ENCODE peak calls at places on chromosomes 11 and 22, in ten cellular contexts. H is AG04450, A is choroid plexus epithelial cell, R is adrenal gland, E is fibroblast of lung, J is AG10803, Q is mucosa of descending colon, L is neural progenitor cell, U is brain microvascular endothelial cell, P is A549. X is an unnamed sample.

GRCh38 chr11:65419773-65420481 is 2.7 kb upstream of the NEAT1 start:
- DNase-seq in Q (peak), U (peak), E (peak), P (peak), L (peak), H (no peak), A (peak), J (peak), R (peak), X (peak)

GRCh38 chr11:67539588-67539987 is 16.3 kb upstream of the CABP2 start:
- DNase-seq in J (peak), E (no peak), R (no peak), L (no peak), U (no peak), H (no peak), Q (no peak), A (no peak), P (no peak), X (peak)

GRCh38 chr11:17387280-17387679 is 1.2 kb downstream of the KCNJ11 start:
- DNase-seq in Q (no peak), H (no peak), J (no peak), E (no peak), P (no peak), U (no peak), R (no peak), A (no peak), L (no peak), X (no peak)

GRCh38 chr22:41480397-41480735 is 11.4 kb downstream of the ACO2 start:
- DNase-seq in R (no peak), J (peak), L (no peak), Q (no peak), H (peak), E (peak), U (peak), P (no peak), A (peak), X (no peak)

GRCh38 chr11:130585545-130585944 is 137.1 kb downstream of the ADAMTS15 start:
- DNase-seq in E (peak), L (no peak), P (peak), U (peak), A (peak), J (peak), H (no peak), R (no peak), Q (no peak), X (no peak)

GRCh38 chr11:128469220-128469619 is 118.1 kb downstream of the ETS1 start:
- DNase-seq in Q (no peak), P (no peak), U (no peak), H (no peak), L (no peak), J (no peak), E (no peak), R (no peak), A (no peak), X (no peak)

GRCh38 chr22:33005476-33005875 is 52.7 kb downstream of the SYN3 start:
- DNase-seq in J (no peak), Q (no peak), R (no peak), A (no peak), H (no peak), U (no peak), P (no peak), E (no peak), L (no peak), X (no peak)

GRCh38 chr11:13316528-13316961 is 39.0 kb downstream of the BMAL1 start:
- DNase-seq in P (no peak), Q (no peak), H (no peak), L (no peak), R (peak), A (peak), J (peak), E (peak), U (peak), X (no peak)

GRCh38 chr11:103624708-103625623 is 411.5 kb upstream of the DDI1 start:
- DNase-seq in J (peak), E (peak), R (no peak), U (peak), P (peak), H (peak), A (peak), L (no peak), Q (no peak), X (no peak)

GRCh38 chr11:68408512-68408911 is 52.0 kb upstream of the PPP6R3 start:
- DNase-seq in U (no peak), A (no peak), H (no peak), Q (no peak), E (no peak), R (no peak), P (no peak), J (no peak), L (no peak), X (no peak)

GRCh38 chr11:106309070-106309684 is 231.7 kb downstream of the AASDHPPT start:
- DNase-seq in H (no peak), A (no peak), L (no peak), J (no peak), P (no peak), Q (no peak), E (no peak), U (no peak), R (no peak), X (peak)

GRCh38 chr11:83192846-83193245 is 666 bp upstream of the ANKRD42 start:
- DNase-seq in A (peak), E (peak), J (peak), H (no peak), P (no peak), Q (no peak), L (no peak), R (no peak), U (no peak), X (no peak)

GRCh38 chr11:25596701-25597100 is 735.2 kb upstream of the ANO3 start:
- DNase-seq in R (no peak), E (no peak), U (no peak), L (no peak), P (no peak), J (no peak), H (no peak), Q (no peak), A (no peak), X (no peak)

GRCh38 chr22:33917744-33918406 is 2.4 kb downstream of the LARGE1 start:
- DNase-seq in A (peak), P (peak), E (peak), U (no peak), Q (no peak), L (peak), R (no peak), J (peak), H (no peak), X (peak)

GRCh38 chr11:78909386-78909785 is 334.7 kb upstream of the NARS2 start:
- DNase-seq in A (no peak), P (no peak), R (no peak), L (no peak), J (no peak), U (no peak), H (no peak), E (no peak), Q (no peak), X (no peak)

GRCh38 chr11:35412285-35412684 is 7.1 kb downstream of the SLC1A2 start:
- DNase-seq in E (no peak), U (no peak), H (no peak), L (peak), R (no peak), J (peak), A (no peak), P (peak), Q (no peak), X (peak)

GRCh38 chr11:129374993-129375721 is 491 bp upstream of the BARX2 start:
- DNase-seq in J (no peak), H (no peak), L (no peak), Q (peak), U (no peak), R (no peak), A (no peak), E (peak), P (peak), X (no peak)

GRCh38 chr11:76215946-76216345 is 9.6 kb upstream of the WNT11 start:
- DNase-seq in H (no peak), R (peak), U (peak), J (peak), L (no peak), E (no peak), Q (no peak), A (no peak), P (no peak), X (no peak)

GRCh38 chr11:19988598-19988997 is 171.7 kb downstream of the DBX1 start:
- DNase-seq in H (peak), U (peak), P (peak), E (peak), R (no peak), L (peak), J (peak), Q (no peak), A (peak), X (no peak)

GRCh38 chr22:35632902-35633301 is 15.3 kb upstream of the APOL6 start:
- DNase-seq in U (no peak), H (no peak), Q (no peak), E (no peak), R (no peak), L (no peak), A (no peak), J (no peak), P (no peak), X (no peak)

GRCh38 chr11:13277719-13278619 is at the start of gene BMAL1:
- DNase-seq in R (peak), U (no peak), Q (peak), L (peak), J (no peak), P (no peak), H (no peak), A (no peak), E (peak), X (peak)

GRCh38 chr11:74321487-74322188 is 10.2 kb upstream of the P4HA3 start:
- DNase-seq in U (peak), Q (no peak), L (peak), E (peak), A (peak), J (peak), R (peak), H (no peak), P (peak), X (peak)

GRCh38 chr11:70669871-70670683 is 271.7 kb downstream of the CTTN start:
- DNase-seq in U (no peak), E (no peak), H (no peak), L (no peak), J (no peak), R (no peak), P (no peak), Q (no peak), A (no peak), X (peak)

GRCh38 chr11:23123766-23124165 is 263.5 kb upstream of the CCDC179 start:
- DNase-seq in P (peak), E (peak), U (peak), R (peak), H (no peak), L (no peak), J (peak), A (peak), Q (no peak), X (no peak)

GRCh38 chr11:65013692-65014145 is 241 bp upstream of the ARL2 start:
- DNase-seq in J (peak), R (peak), P (peak), E (peak), U (peak), Q (peak), L (peak), A (peak), H (peak), X (peak)

GRCh38 chr22:32255726-32256125 is 579 bp upstream of the SLC5A4 start:
- DNase-seq in E (no peak), P (no peak), A (peak), U (no peak), Q (no peak), H (no peak), R (no peak), J (no peak), L (no peak), X (no peak)

GRCh38 chr22:49247194-49247924 is 580.3 kb downstream of the BRD1 start:
- DNase-seq in U (no peak), L (no peak), A (no peak), R (peak), E (no peak), Q (no peak), J (no peak), P (no peak), H (no peak), X (no peak)

GRCh38 chr22:24402460-24403192 is 24.8 kb upstream of the ADORA2A start:
- DNase-seq in H (peak), U (peak), L (no peak), Q (peak), E (peak), J (peak), A (peak), P (peak), R (peak), X (peak)

GRCh38 chr22:23315341-23315917 is 135.1 kb downstream of the BCR start:
- DNase-seq in R (peak), P (peak), L (peak), H (no peak), J (peak), U (peak), Q (peak), E (peak), A (peak), X (peak)

DNA sequence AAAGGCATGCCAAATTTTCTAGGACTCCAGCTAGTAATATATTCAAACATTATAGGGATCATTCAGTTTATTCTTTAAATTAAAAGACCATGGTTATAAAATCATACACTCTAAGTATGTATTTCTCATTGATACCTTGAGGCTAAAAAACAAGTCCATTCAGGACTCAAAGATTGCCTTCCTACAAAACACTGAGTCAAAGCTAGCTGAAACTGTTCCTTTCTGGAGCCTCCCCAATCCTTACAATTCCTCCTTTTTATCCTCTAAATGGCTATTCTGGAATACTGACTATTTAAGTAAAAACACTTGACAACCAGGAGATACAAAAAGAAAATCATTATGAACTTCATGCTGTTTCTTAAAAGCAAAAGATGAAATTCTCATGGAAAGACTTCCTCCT is 4.9 kb upstream of the TTLL12 start:
- DNase-seq in E (no peak), U (no peak), P (no peak), R (no peak), J (no peak), H (no peak), Q (no peak), L (no peak), A (no peak), X (no peak)
- H3K4me3 ChIP-seq in E (no peak), U (no peak), P (no peak), R (no peak), J (no peak), H (no peak), Q (no peak), L (no peak), A (no peak), X (no peak)

DNA sequence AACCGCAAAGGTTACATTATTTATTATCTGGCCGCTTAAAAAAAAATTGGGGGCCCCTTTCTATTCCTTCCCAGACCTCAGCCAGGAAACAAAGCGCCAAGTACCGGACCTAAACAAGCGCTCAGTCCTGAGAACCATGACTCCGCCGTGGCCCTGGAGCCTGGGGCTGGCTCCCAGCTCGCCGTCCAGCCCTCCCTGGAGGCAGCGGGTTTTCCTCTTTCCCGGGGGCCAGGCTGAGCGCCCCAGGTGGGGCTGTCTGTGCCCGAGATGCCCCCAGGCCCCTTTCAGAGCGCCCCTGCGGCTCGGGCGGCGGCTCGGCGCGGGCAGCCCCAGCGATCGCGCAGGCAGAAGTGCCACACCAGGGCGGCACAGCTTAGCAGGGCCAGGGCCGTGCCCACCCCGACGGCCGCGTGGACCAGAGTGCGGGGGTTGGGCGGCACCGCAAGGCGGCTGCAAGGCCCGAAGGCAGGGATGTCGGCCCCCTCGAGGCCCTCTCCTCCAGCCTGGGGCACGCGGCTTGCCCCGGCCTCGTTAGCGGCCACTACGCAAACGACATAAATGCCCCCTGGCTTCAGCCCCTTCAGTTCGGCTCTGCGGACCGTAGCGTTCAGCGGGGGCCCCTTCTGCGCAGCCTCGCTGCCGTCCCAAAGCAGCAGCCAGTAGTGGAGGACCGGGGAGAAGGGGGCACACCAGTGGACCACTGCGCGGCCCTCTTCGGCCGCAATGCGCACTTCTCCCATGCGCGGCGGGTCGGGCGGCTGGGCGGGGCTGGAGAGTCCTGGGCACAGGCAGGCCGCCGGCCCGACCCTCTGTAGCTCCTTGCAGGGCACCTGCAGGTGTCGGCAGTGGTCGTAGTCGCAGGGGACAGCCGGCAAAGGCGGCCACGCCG is 1.6 kb downstream of the LRRN4CL start:
- DNase-seq in E (no peak), U (no peak), H (no peak), Q (no peak), R (no peak), L (no peak), P (no peak), A (no peak), J (no peak), X (peak)
- H3K4me3 ChIP-seq in E (peak), U (peak), H (peak), Q (no peak), R (peak), L (no peak), P (no peak), A (peak), J (peak), X (no peak)

GRCh38 chr22:17407643-17408042 is 38.4 kb downstream of the CECR2 start:
- DNase-seq in H (no peak), U (no peak), Q (no peak), J (no peak), A (peak), R (no peak), E (peak), L (no peak), P (no peak), X (no peak)

GRCh38 chr22:17402304-17402703 is 33.0 kb downstream of the CECR2 start:
- DNase-seq in L (no peak), H (no peak), P (no peak), J (no peak), Q (no peak), R (no peak), E (no peak), U (no peak), A (no peak), X (no peak)

GRCh38 chr22:17401728-17402127 is 32.5 kb downstream of the CECR2 start:
- DNase-seq in E (no peak), P (no peak), R (no peak), L (no peak), A (no peak), Q (no peak), H (no peak), J (no peak), U (no peak), X (no peak)

GRCh38 chr22:17400305-17400704 is 31.0 kb downstream of the CECR2 start:
- DNase-seq in R (no peak), H (no peak), Q (no peak), A (no peak), J (no peak), L (no peak), P (no peak), U (no peak), E (no peak), X (no peak)

DNA sequence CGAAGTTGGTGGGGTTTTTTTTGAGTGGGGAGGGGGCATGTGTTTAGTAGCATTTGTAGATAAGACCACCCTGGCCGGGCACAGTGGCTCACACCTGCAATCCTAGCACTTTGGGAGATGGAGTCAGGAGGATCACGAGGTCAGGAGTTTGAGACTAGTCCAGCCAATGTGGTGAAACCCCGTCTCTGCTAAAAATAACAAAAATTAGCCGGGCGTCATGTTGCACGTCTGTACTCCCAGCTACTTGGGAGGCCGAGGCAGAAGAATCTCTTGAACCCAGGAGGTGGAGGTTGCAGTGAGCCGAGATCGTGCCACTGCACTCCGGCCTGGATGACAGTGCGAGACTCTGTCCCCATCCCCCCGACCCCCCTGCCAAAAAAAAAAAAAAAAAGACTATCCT is 34.6 kb downstream of the CECR2 start:
- DNase-seq in R (no peak), P (no peak), Q (no peak), J (no peak), U (no peak), H (no peak), L (no peak), E (no peak), A (no peak), X (no peak)
- H3K4me3 ChIP-seq in R (no peak), P (no peak), Q (no peak), J (no peak), U (no peak), H (no peak), L (no peak), E (no peak), A (no peak), X (no peak)

GRCh38 chr11:88101881-88102594 is 73.2 kb downstream of the RAB38 start:
- DNase-seq in U (no peak), R (no peak), Q (no peak), H (no peak), J (peak), L (no peak), P (no peak), E (no peak), A (no peak), X (no peak)
- H3K4me3 ChIP-seq in U (no peak), R (no peak), Q (no peak), H (no peak), J (no peak), L (no peak), P (no peak), E (no peak), A (no peak), X (no peak)

DNA sequence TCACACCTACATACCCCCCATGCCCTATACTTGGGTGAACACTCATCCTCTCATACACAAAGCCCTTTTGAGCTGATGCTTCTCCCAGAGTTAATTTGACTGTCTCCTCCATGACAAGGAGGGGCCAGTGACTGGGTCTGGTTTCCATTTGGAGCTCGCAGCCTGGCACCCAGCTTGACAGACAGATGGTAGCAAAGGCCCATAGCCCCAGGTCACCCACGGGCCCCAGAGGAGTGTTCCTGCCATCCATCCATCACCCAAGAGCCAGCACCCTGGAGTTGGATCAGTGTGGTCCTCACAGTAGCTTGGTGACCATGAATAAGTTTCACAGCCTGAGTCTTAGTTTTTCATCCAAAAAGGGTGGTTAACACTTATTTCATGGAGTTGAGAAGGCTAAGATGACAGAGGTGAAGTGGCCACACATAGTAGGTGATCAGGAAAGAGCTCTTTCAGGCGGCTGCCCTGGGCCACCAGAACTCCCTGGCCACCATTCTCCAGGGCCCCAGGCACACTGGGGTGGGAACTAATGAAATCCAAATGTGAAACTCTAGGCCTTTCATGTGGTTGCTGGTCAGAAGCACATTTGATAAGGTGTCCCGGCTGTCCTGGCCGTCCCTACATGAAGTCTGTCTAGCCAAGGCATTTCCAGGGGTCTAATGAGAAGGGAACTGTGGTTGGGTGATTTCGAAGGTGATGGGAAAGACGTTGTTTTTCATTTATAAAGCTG is 42.4 kb downstream of the LIF start:
- DNase-seq in E (no peak), Q (no peak), A (no peak), H (no peak), L (no peak), J (no peak), R (no peak), U (no peak), P (no peak), X (no peak)
- H3K4me3 ChIP-seq in E (no peak), Q (no peak), A (no peak), H (no peak), L (no peak), J (no peak), R (no peak), U (no peak), P (no peak), X (no peak)

GRCh38 chr22:37381489-37381888 is 45.8 kb downstream of the ELFN2 start:
- DNase-seq in P (no peak), A (peak), U (no peak), H (no peak), R (no peak), E (peak), Q (no peak), L (no peak), J (no peak), X (no peak)
- H3K4me3 ChIP-seq in P (no peak), A (no peak), U (no peak), H (no peak), R (no peak), E (no peak), Q (no peak), L (no peak), J (no peak), X (no peak)

GRCh38 chr11:107929611-107930200 is 1.5 kb downstream of the RAB39A start:
- DNase-seq in R (peak), J (no peak), L (peak), H (no peak), U (no peak), P (no peak), Q (no peak), E (no peak), A (no peak), X (peak)
- H3K4me3 ChIP-seq in R (peak), J (no peak), L (peak), H (no peak), U (no peak), P (no peak), Q (no peak), E (no peak), A (no peak), X (no peak)

GRCh38 chr11:108870373-108871020 is 205.6 kb downstream of the DDX10 start:
- DNase-seq in A (peak), J (peak), H (peak), U (peak), P (peak), L (no peak), E (peak), R (no peak), Q (no peak), X (no peak)
- H3K4me3 ChIP-seq in A (no peak), J (no peak), H (no peak), U (no peak), P (no peak), L (no peak), E (no peak), R (no peak), Q (no peak), X (no peak)